ENCODE peak calls at places on chromosomes 5 and 9, in five cellular contexts. E, B, S, H and F are unnamed samples.

GRCh38 chr9:21001581-21001980 is 29.9 kb downstream of the HACD4 start:
- DNase-seq in S (no peak), B (no peak), H (no peak), E (no peak), F (no peak)

GRCh38 chr9:33287087-33287490 is 3.2 kb upstream of the NFX1 start:
- DNase-seq in S (peak; percentile 86), B (peak; percentile 28), H (no peak), E (peak; percentile 72), F (no peak)

GRCh38 chr5:173778784-173779304 is 109.3 kb upstream of the CPEB4 start:
- DNase-seq in S (peak; percentile 32), H (no peak), E (no peak), B (no peak), F (no peak)

GRCh38 chr9:114080773-114081440 is 2.8 kb upstream of the AMBP start:
- DNase-seq in H (no peak), B (no peak), S (no peak), E (no peak), F (no peak)

GRCh38 chr5:10455273-10455670 is 13.6 kb downstream of the ROPN1L start:
- DNase-seq in H (peak; percentile 54), B (no peak), S (no peak), E (no peak), F (no peak)

GRCh38 chr5:140341591-140341990 is 4.8 kb downstream of the HBEGF start:
- DNase-seq in E (no peak), B (no peak), S (no peak), H (no peak), F (peak; percentile 91)

GRCh38 chr9:38067892-38068615 is 973 bp downstream of the SHB start:
- DNase-seq in B (no peak), E (peak; percentile 10), S (no peak), H (peak; percentile 30), F (no peak)

GRCh38 chr5:73417307-73418035 is 31.1 kb downstream of the FOXD1 start:
- DNase-seq in S (no peak), H (no peak), B (peak; percentile 36), E (no peak), F (no peak)

GRCh38 chr5:98935206-98935605 is 6.4 kb upstream of the CHD1 start:
- DNase-seq in B (no peak), E (no peak), H (no peak), S (no peak), F (no peak)

GRCh38 chr5:97181856-97182545 is 1.0 kb downstream of the RIOK2 start:
- DNase-seq in H (no peak), E (no peak), S (peak; percentile 6), B (no peak), F (no peak)

GRCh38 chr9:90394866-90395265 is 247.8 kb downstream of the DIRAS2 start:
- DNase-seq in E (no peak), S (no peak), H (no peak), B (no peak), F (no peak)

GRCh38 chr9:13023498-13023897 is 248.7 kb downstream of the LURAP1L start:
- DNase-seq in H (no peak), S (no peak), B (no peak), E (no peak), F (no peak)

GRCh38 chr5:154860123-154860522 is 1.7 kb downstream of the CNOT8 start:
- DNase-seq in E (peak; percentile 48), S (peak; percentile 68), H (no peak), B (no peak), F (no peak)

GRCh38 chr9:87503970-87504369 is 6.3 kb downstream of the DAPK1 start:
- DNase-seq in B (no peak), H (no peak), S (no peak), E (no peak), F (no peak)

GRCh38 chr5:26553079-26553478 is 485.3 kb downstream of the CDH9 start:
- DNase-seq in H (no peak), S (no peak), E (no peak), B (peak; percentile 92), F (no peak)

GRCh38 chr5:32613050-32613672 is 27.8 kb downstream of the SUB1 start:
- DNase-seq in B (peak; percentile 51), S (peak; percentile 82), E (peak; percentile 94), H (peak; percentile 88), F (peak; percentile 92)

GRCh38 chr9:32161720-32162119 is 222.7 kb upstream of the ACO1 start:
- DNase-seq in H (no peak), B (no peak), S (no peak), E (no peak), F (no peak)

GRCh38 chr9:23775549-23775948 is 50.5 kb downstream of the ELAVL2 start:
- DNase-seq in S (no peak), B (no peak), E (no peak), H (no peak), F (no peak)

GRCh38 chr9:126619336-126619919 is 5.7 kb downstream of the LMX1B start:
- DNase-seq in H (no peak), E (no peak), S (no peak), B (no peak), F (no peak)

GRCh38 chr5:180054226-180054625 is 17.3 kb downstream of the RNF130 start:
- DNase-seq in S (no peak), H (no peak), B (no peak), E (no peak), F (no peak)

GRCh38 chr9:121201045-121201737 is 478 bp downstream of the RAB14 start:
- DNase-seq in E (peak; percentile 40), S (peak; percentile 20), B (no peak), H (peak; percentile 45), F (peak; percentile 11)

GRCh38 chr9:89498845-89499480 is 1.1 kb upstream of the SEMA4D start:
- DNase-seq in S (no peak), B (no peak), E (peak; percentile 53), H (no peak), F (no peak)

GRCh38 chr5:10352404-10353240 is 873 bp upstream of the MARCHF6 start:
- DNase-seq in S (no peak), E (peak; percentile 49), H (no peak), B (peak; percentile 68), F (no peak)

GRCh38 chr9:34493972-34494535 is 28.7 kb downstream of the ENHO start:
- DNase-seq in B (no peak), E (peak; percentile 57), H (peak; percentile 78), S (peak; percentile 64), F (no peak)

GRCh38 chr5:1009359-1010180 is 968 bp downstream of the NKD2 start:
- DNase-seq in H (peak; percentile 19), S (no peak), E (peak; percentile 4), B (no peak), F (peak; percentile 2)

GRCh38 chr9:136713555-136713949 is 1.2 kb downstream of the DIPK1B start:
- DNase-seq in B (peak; percentile 18), E (no peak), H (no peak), S (peak; percentile 43), F (no peak)

GRCh38 chr5:126124706-126125345 is 298.4 kb upstream of the GRAMD2B start:
- DNase-seq in S (peak; percentile 74), E (no peak), B (no peak), H (no peak), F (no peak)